ENCODE peak calls at places on chromosomes 6 and 20, in five cellular contexts. A, H, Z, V and S are unnamed samples.

GRCh38 chr6:44456070-44456965 is 68.8 kb downstream of the CDC5L start:
- DNase-seq in A (no peak), H (no peak), Z (peak; percentile 38), V (peak; percentile 50), S (no peak)

GRCh38 chr6:7727150-7727950 is 1.5 kb downstream of the BMP6 start:
- DNase-seq in A (no peak), H (peak; percentile 75), Z (no peak), V (no peak), S (no peak)

GRCh38 chr20:53935353-53936084 is 134.9 kb downstream of the BCAS1 start:
- DNase-seq in A (no peak), H (no peak), Z (no peak), V (no peak), S (no peak)

GRCh38 chr6:47535316-47536046 is 57.9 kb downstream of the CD2AP start:
- DNase-seq in A (no peak), H (no peak), Z (no peak), V (no peak), S (no peak)

GRCh38 chr20:20441259-20441658 is 73.4 kb downstream of the INSM1 start:
- DNase-seq in A (no peak), H (no peak), Z (no peak), V (no peak), S (no peak)

GRCh38 chr20:2599265-2600060 is 53.0 kb upstream of the NOP56 start:
- DNase-seq in A (peak; percentile 5), H (no peak), Z (no peak), V (no peak), S (no peak)

GRCh38 chr20:10783660-10784336 is 110.0 kb upstream of the JAG1 start:
- DNase-seq in A (no peak), H (no peak), Z (no peak), V (no peak), S (no peak)

GRCh38 chr6:128463942-128464341 is 56.5 kb downstream of the PTPRK start:
- DNase-seq in A (no peak), H (no peak), Z (no peak), V (peak; percentile 29), S (no peak)

GRCh38 chr6:109693128-109693527 is 2.0 kb downstream of the FIG4 start:
- DNase-seq in A (no peak), H (no peak), Z (no peak), V (no peak), S (no peak)

GRCh38 chr6:99092461-99092860 is 144.7 kb upstream of the FBXL4 start:
- DNase-seq in A (no peak), H (no peak), Z (no peak), V (no peak), S (no peak)

GRCh38 chr20:2576317-2576727 is 39.9 kb downstream of the TMC2 start:
- DNase-seq in A (no peak), H (no peak), Z (no peak), V (no peak), S (no peak)

GRCh38 chr6:80622641-80623040 is 516.2 kb downstream of the BCKDHB start:
- DNase-seq in A (no peak), H (no peak), Z (peak; percentile 32), V (no peak), S (peak; percentile 63)

GRCh38 chr20:23308908-23309307 is 41.7 kb upstream of the NXT1 start:
- DNase-seq in A (no peak), H (no peak), Z (no peak), V (no peak), S (no peak)

GRCh38 chr6:144158133-144158532 is 7.8 kb downstream of the STX11 start:
- DNase-seq in A (no peak), H (no peak), Z (peak; percentile 68), V (peak; percentile 88), S (no peak)

GRCh38 chr20:61185841-61186601 is 66.0 kb upstream of the CDH4 start:
- DNase-seq in A (no peak), H (no peak), Z (no peak), V (peak; percentile 98), S (no peak)

GRCh38 chr20:47354710-47355488 is 1.6 kb downstream of the ZMYND8 start:
- DNase-seq in A (no peak), H (no peak), Z (no peak), V (peak; percentile 71), S (no peak)

GRCh38 chr6:40906759-40907158 is 132.3 kb downstream of the UNC5CL start:
- DNase-seq in A (no peak), H (no peak), Z (no peak), V (no peak), S (no peak)

GRCh38 chr6:17091122-17091521 is 10.7 kb upstream of the STMND1 start:
- DNase-seq in A (no peak), H (no peak), Z (no peak), V (peak; percentile 32), S (no peak)

GRCh38 chr6:111604259-111605099 is 1.2 kb downstream of the TRAF3IP2 start:
- DNase-seq in A (no peak), H (peak; percentile 83), Z (peak; percentile 77), V (peak; percentile 80), S (no peak)

GRCh38 chr20:58542411-58543095 is 27.4 kb upstream of the APCDD1L start:
- DNase-seq in A (no peak), H (no peak), Z (no peak), V (peak; percentile 36), S (no peak)

GRCh38 chr20:44074252-44075151 is 112.5 kb downstream of the JPH2 start:
- DNase-seq in A (no peak), H (no peak), Z (peak; percentile 41), V (peak; percentile 85), S (no peak)

GRCh38 chr20:24158271-24158670 is 169.7 kb upstream of the GGTLC1 start:
- DNase-seq in A (no peak), H (no peak), Z (no peak), V (no peak), S (no peak)

GRCh38 chr6:27791182-27791939 is 120.8 kb downstream of the OR2B2 start:
- DNase-seq in A (no peak), H (peak; percentile 84), Z (peak; percentile 52), V (peak; percentile 87), S (no peak)

GRCh38 chr6:77425216-77425615 is 38.1 kb downstream of the HTR1B start:
- DNase-seq in A (no peak), H (no peak), Z (no peak), V (no peak), S (no peak)

GRCh38 chr20:24650091-24650490 is 180.7 kb downstream of the SYNDIG1 start:
- DNase-seq in A (no peak), H (no peak), Z (no peak), V (peak; percentile 89), S (no peak)

GRCh38 chr20:37421988-37422387 is 76.0 kb downstream of the SRC start:
- DNase-seq in A (no peak), H (no peak), Z (no peak), V (no peak), S (no peak)

GRCh38 chr20:37420610-37421009 is 74.7 kb downstream of the SRC start:
- DNase-seq in A (no peak), H (no peak), Z (no peak), V (no peak), S (no peak)

GRCh38 chr20:37422791-37423286 is 76.9 kb downstream of the SRC start:
- DNase-seq in A (no peak), H (no peak), Z (no peak), V (no peak), S (no peak)

GRCh38 chr20:37419774-37420542 is 74.0 kb downstream of the SRC start:
- DNase-seq in A (no peak), H (no peak), Z (no peak), V (no peak), S (no peak)

GRCh38 chr20:37421060-37421639 is 75.2 kb downstream of the SRC start:
- DNase-seq in A (no peak), H (no peak), Z (no peak), V (no peak), S (no peak)
- H3K4me3 ChIP-seq in A (no peak overlapping the region), H (no peak overlapping the region), Z (no peak overlapping the region), V (no peak overlapping the region), S (no peak overlapping the region)

GRCh38 chr6:52726193-52726542 is 37.1 kb downstream of the GSTA2 start:
- DNase-seq in A (no peak), H (no peak), Z (no peak), V (no peak), S (no peak)

GRCh38 chr6:52725530-52726192 is 37.6 kb downstream of the GSTA2 start:
- DNase-seq in A (no peak), H (no peak), Z (no peak), V (peak; percentile 28), S (no peak)

GRCh38 chr6:52724406-52725121 is 38.7 kb downstream of the GSTA2 start:
- DNase-seq in A (peak; percentile 39), H (peak; percentile 95), Z (peak; percentile 45), V (peak; percentile 60), S (peak; percentile 82)

GRCh38 chr6:52724041-52724405 is 39.3 kb downstream of the GSTA2 start:
- DNase-seq in A (no peak), H (no peak), Z (no peak), V (peak; percentile 56), S (no peak)

DNA sequence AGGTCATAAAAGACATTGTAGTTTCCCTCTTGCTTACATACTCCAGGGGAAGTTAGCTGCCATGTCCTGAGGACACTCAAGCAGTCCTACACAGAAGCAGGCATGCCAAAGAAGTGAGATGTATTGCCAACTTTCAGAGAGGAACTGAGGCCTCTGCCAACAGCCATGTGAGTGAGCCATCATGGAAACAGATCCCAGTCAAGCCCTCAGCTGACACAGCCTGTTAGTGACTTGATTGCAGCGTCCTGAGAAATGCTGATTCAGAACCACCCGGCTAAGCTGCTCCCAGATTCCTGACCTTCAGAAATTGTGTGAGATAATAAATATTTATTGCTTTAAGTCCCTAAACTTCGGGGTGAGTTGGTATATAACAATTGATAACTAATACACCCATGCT is 38.1 kb downstream of the GSTA2 start:
- DNase-seq in A (no peak), H (no peak), Z (no peak), V (no peak), S (no peak)
- H3K27ac ChIP-seq in A (no peak overlapping the region), H (peak overlapping the region; percentile 60), Z (no peak overlapping the region), V (no peak overlapping the region), S (no peak overlapping the region)

DNA sequence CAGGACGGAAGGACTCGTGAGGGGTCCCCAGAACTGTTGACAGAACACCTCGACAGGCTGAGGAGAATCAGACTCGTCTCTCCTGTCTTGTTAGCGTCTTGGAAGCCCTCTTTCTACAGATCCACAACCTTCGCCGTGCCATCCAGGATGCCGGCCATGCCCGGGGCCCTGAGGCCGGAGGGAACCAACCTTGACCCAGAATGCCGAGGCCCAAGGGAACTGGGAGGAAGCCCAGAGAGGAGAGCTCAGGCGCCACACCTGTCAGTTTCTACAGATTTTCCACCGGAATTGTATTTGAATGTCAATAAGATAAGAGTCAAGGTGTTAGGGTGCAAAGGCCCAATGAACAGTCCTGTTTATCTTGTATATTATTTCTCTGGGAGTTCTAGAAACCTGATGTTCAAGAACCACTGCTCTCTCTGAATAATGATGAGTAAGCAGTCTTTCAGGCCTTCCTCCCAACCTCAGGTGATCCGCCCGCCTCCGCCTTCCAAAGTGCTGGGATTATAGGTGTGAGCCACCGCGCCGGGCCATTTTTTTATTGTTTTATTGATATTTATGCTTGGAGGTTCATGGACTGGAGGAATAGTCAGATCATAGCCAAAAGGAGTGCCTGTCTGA is 804 bp upstream of the ME1 start:
- DNase-seq in A (no peak), H (no peak), Z (no peak), V (no peak), S (no peak)
- H3K4me3 ChIP-seq in A (peak overlapping the region; percentile 58), H (no peak overlapping the region), Z (no peak overlapping the region), V (no peak overlapping the region), S (peak overlapping the region; percentile 70)

GRCh38 chr20:56875803-56876202 is 246.7 kb downstream of the TFAP2C start:
- DNase-seq in A (no peak), H (no peak), Z (no peak), V (no peak), S (no peak)
- H3K27ac ChIP-seq in A (no peak overlapping the region), H (no peak overlapping the region), Z (no peak overlapping the region), V (no peak overlapping the region), S (no peak overlapping the region)